ENCODE peak calls at places on chromosomes 5 and 9, in four cellular contexts. A is OCI-LY7, X is fibroblast of the aortic adventitia, K is activated T-cell treated with anti-CD3 and anti-CD28 coated beads for 48 hours. C is an unnamed sample.

GRCh38 chr9:131575121-131575640 is 29.9 kb downstream of the PRRT1B start:
- DNase-seq in A (no peak), X (no peak), K (no peak), C (no peak)

GRCh38 chr9:135963938-135964337 is 2.8 kb upstream of the UBAC1 start:
- DNase-seq in A (no peak), X (no peak), K (no peak), C (no peak)

GRCh38 chr9:122263699-122264349 is 816 bp downstream of the RBM18 start:
- DNase-seq in A (peak; percentile 27), X (peak; percentile 34), K (no peak), C (no peak)

GRCh38 chr5:98771389-98772109 is 1.9 kb upstream of the RGMB start:
- DNase-seq in A (peak; percentile 83), X (peak; percentile 96), K (no peak), C (peak; percentile 94)

GRCh38 chr9:68844196-68844595 is 139.2 kb downstream of the PIP5K1B start:
- DNase-seq in A (no peak), X (no peak), K (no peak), C (no peak)

GRCh38 chr9:134338394-134339182 is 12.3 kb downstream of the RXRA start:
- DNase-seq in A (no peak), X (no peak), K (no peak), C (no peak)

GRCh38 chr5:166582416-166582815 is 1709.0 kb upstream of the WWC1 start:
- DNase-seq in A (no peak), X (no peak), K (no peak), C (peak; percentile 3)

GRCh38 chr5:176466245-176466871 is 18.2 kb downstream of the FAF2 start:
- DNase-seq in A (no peak), X (peak; percentile 94), K (no peak), C (peak; percentile 71)

GRCh38 chr9:126379661-126380365 is 53.2 kb downstream of the MVB12B start:
- DNase-seq in A (no peak), X (no peak), K (no peak), C (peak; percentile 45)

GRCh38 chr9:112135706-112136105 is 39.4 kb downstream of the SUSD1 start:
- DNase-seq in A (no peak), X (peak; percentile 24), K (no peak), C (no peak)

GRCh38 chr9:83401328-83401895 is 136.8 kb downstream of the FRMD3 start:
- DNase-seq in A (no peak), X (no peak), K (no peak), C (no peak)

GRCh38 chr5:43301653-43302091 is 11.5 kb downstream of the HMGCS1 start:
- DNase-seq in A (no peak), X (no peak), K (no peak), C (no peak)

GRCh38 chr5:77367733-77368132 is 124.4 kb downstream of the WDR41 start:
- DNase-seq in A (no peak), X (no peak), K (peak; percentile 8), C (peak; percentile 61)

GRCh38 chr5:132752581-132753125 is 5.4 kb downstream of the CCNI2 start:
- DNase-seq in A (no peak), X (no peak), K (no peak), C (no peak)

C was measured in astrocyte of the hippocampus.